ENCODE peak calls at places on chromosome 4, in four cellular contexts. One of them, this sample, is unnamed.

GRCh38 chr4:79757580-79757979 is 315.4 kb downstream of the ANTXR2 start:
- DNase-seq in CD8-positive, alpha-beta memory T cell: no peak
- DNase-seq in osteoblast: no peak
- DNase-seq in CD8-positive, alpha-beta T cell: no peak
- DNase-seq in this sample: no peak

GRCh38 chr4:127778102-127778501 is 4.0 kb upstream of the HSPA4L start:
- DNase-seq in CD8-positive, alpha-beta memory T cell: no peak
- DNase-seq in osteoblast: no peak
- DNase-seq in CD8-positive, alpha-beta T cell: no peak
- DNase-seq in this sample: no peak

GRCh38 chr4:41148292-41148691 is 66.0 kb downstream of the APBB2 start:
- DNase-seq in CD8-positive, alpha-beta memory T cell: no peak
- DNase-seq in osteoblast: no peak
- DNase-seq in CD8-positive, alpha-beta T cell: no peak
- DNase-seq in this sample: no peak

GRCh38 chr4:8191136-8191747 is 7.8 kb upstream of the SH3TC1 start:
- DNase-seq in CD8-positive, alpha-beta memory T cell: no peak
- DNase-seq in osteoblast: peak; percentile 96
- DNase-seq in CD8-positive, alpha-beta T cell: no peak
- DNase-seq in this sample: peak; percentile 78

GRCh38 chr4:147480891-147481576 is at the start of gene EDNRA:
- DNase-seq in CD8-positive, alpha-beta memory T cell: no peak
- DNase-seq in osteoblast: peak; percentile 81
- DNase-seq in CD8-positive, alpha-beta T cell: no peak
- DNase-seq in this sample: no peak

GRCh38 chr4:159077702-159078495 is 25.0 kb upstream of the RAPGEF2 start:
- DNase-seq in CD8-positive, alpha-beta memory T cell: no peak
- DNase-seq in osteoblast: no peak
- DNase-seq in CD8-positive, alpha-beta T cell: no peak
- DNase-seq in this sample: no peak

GRCh38 chr4:28062562-28062961 is 1201.9 kb downstream of the STIM2 start:
- DNase-seq in CD8-positive, alpha-beta memory T cell: no peak
- DNase-seq in osteoblast: no peak
- DNase-seq in CD8-positive, alpha-beta T cell: no peak
- DNase-seq in this sample: no peak

GRCh38 chr4:101020956-101021355 is 326.4 kb downstream of the PPP3CA start:
- DNase-seq in CD8-positive, alpha-beta memory T cell: no peak
- DNase-seq in osteoblast: no peak
- DNase-seq in CD8-positive, alpha-beta T cell: no peak
- DNase-seq in this sample: no peak

GRCh38 chr4:125677665-125678307 is 363.0 kb downstream of the FAT4 start:
- DNase-seq in CD8-positive, alpha-beta memory T cell: no peak
- DNase-seq in osteoblast: peak; percentile 46
- DNase-seq in CD8-positive, alpha-beta T cell: no peak
- DNase-seq in this sample: no peak

GRCh38 chr4:24793219-24794005 is 2.0 kb upstream of the SOD3 start:
- DNase-seq in CD8-positive, alpha-beta memory T cell: no peak
- DNase-seq in osteoblast: no peak
- DNase-seq in CD8-positive, alpha-beta T cell: no peak
- DNase-seq in this sample: no peak

GRCh38 chr4:147924604-147925412 is 192.9 kb downstream of the ARHGAP10 start:
- DNase-seq in CD8-positive, alpha-beta memory T cell: no peak
- DNase-seq in osteoblast: no peak
- DNase-seq in CD8-positive, alpha-beta T cell: no peak
- DNase-seq in this sample: no peak

GRCh38 chr4:166493828-166494432 is 620.9 kb downstream of the TLL1 start:
- DNase-seq in CD8-positive, alpha-beta memory T cell: no peak
- DNase-seq in osteoblast: no peak
- DNase-seq in CD8-positive, alpha-beta T cell: no peak
- DNase-seq in this sample: no peak

GRCh38 chr4:11471613-11472012 is 42.9 kb upstream of the HS3ST1 start:
- DNase-seq in CD8-positive, alpha-beta memory T cell: peak; percentile 29
- DNase-seq in osteoblast: no peak
- DNase-seq in CD8-positive, alpha-beta T cell: peak; percentile 4
- DNase-seq in this sample: no peak

GRCh38 chr4:121675715-121676114 is 21.1 kb downstream of the ANXA5 start:
- DNase-seq in CD8-positive, alpha-beta memory T cell: no peak
- DNase-seq in osteoblast: no peak
- DNase-seq in CD8-positive, alpha-beta T cell: no peak
- DNase-seq in this sample: no peak

GRCh38 chr4:186326391-186326790 is 60.4 kb downstream of the F11 start:
- DNase-seq in CD8-positive, alpha-beta memory T cell: no peak
- DNase-seq in osteoblast: no peak
- DNase-seq in CD8-positive, alpha-beta T cell: no peak
- DNase-seq in this sample: no peak

GRCh38 chr4:129641179-129641578 is 545.2 kb downstream of the C4orf33 start:
- DNase-seq in CD8-positive, alpha-beta memory T cell: peak; percentile 1
- DNase-seq in osteoblast: no peak
- DNase-seq in CD8-positive, alpha-beta T cell: no peak
- DNase-seq in this sample: peak; percentile 11

GRCh38 chr4:9898596-9899345 is 117.3 kb downstream of the DRD5 start:
- DNase-seq in CD8-positive, alpha-beta memory T cell: no peak
- DNase-seq in osteoblast: no peak
- DNase-seq in CD8-positive, alpha-beta T cell: no peak
- DNase-seq in this sample: no peak

GRCh38 chr4:173194175-173194574 is 25.6 kb downstream of the GALNT7 start:
- DNase-seq in CD8-positive, alpha-beta memory T cell: no peak
- DNase-seq in osteoblast: no peak
- DNase-seq in CD8-positive, alpha-beta T cell: no peak
- DNase-seq in this sample: no peak

GRCh38 chr4:128951316-128951715 is 141.8 kb downstream of the JADE1 start:
- DNase-seq in CD8-positive, alpha-beta memory T cell: no peak
- DNase-seq in osteoblast: no peak
- DNase-seq in CD8-positive, alpha-beta T cell: no peak
- DNase-seq in this sample: no peak

GRCh38 chr4:140688711-140689598 is 67.2 kb downstream of the TBC1D9 start:
- DNase-seq in CD8-positive, alpha-beta memory T cell: no peak
- DNase-seq in osteoblast: peak; percentile 56
- DNase-seq in CD8-positive, alpha-beta T cell: no peak
- DNase-seq in this sample: no peak

GRCh38 chr4:81631958-81632439 is 160.3 kb upstream of the RASGEF1B start:
- DNase-seq in CD8-positive, alpha-beta memory T cell: no peak
- DNase-seq in osteoblast: no peak
- DNase-seq in CD8-positive, alpha-beta T cell: no peak
- DNase-seq in this sample: peak; percentile 7

GRCh38 chr4:109433281-109434006 is at the start of gene SEC24B:
- DNase-seq in CD8-positive, alpha-beta memory T cell: peak; percentile 87
- DNase-seq in osteoblast: peak; percentile 96
- DNase-seq in CD8-positive, alpha-beta T cell: peak; percentile 80
- DNase-seq in this sample: peak; percentile 86

GRCh38 chr4:78553526-78554060 is 2.0 kb downstream of the ANXA3 start:
- DNase-seq in CD8-positive, alpha-beta memory T cell: no peak
- DNase-seq in osteoblast: no peak
- DNase-seq in CD8-positive, alpha-beta T cell: no peak
- DNase-seq in this sample: no peak
- H3K27ac ChIP-seq in CD8-positive, alpha-beta memory T cell: no peak overlapping the region
- H3K27ac ChIP-seq in osteoblast: no peak overlapping the region
- H3K27ac ChIP-seq in CD8-positive, alpha-beta T cell: no peak overlapping the region
- H3K27ac ChIP-seq in this sample: no peak overlapping the region

GRCh38 chr4:108054025-108054424 is 64.3 kb downstream of the HADH start:
- DNase-seq in CD8-positive, alpha-beta memory T cell: no peak
- DNase-seq in osteoblast: no peak
- DNase-seq in CD8-positive, alpha-beta T cell: no peak
- DNase-seq in this sample: no peak
- H3K27ac ChIP-seq in CD8-positive, alpha-beta memory T cell: no peak overlapping the region
- H3K27ac ChIP-seq in osteoblast: no peak overlapping the region
- H3K27ac ChIP-seq in CD8-positive, alpha-beta T cell: peak overlapping the region; percentile 35
- H3K27ac ChIP-seq in this sample: no peak overlapping the region

DNA sequence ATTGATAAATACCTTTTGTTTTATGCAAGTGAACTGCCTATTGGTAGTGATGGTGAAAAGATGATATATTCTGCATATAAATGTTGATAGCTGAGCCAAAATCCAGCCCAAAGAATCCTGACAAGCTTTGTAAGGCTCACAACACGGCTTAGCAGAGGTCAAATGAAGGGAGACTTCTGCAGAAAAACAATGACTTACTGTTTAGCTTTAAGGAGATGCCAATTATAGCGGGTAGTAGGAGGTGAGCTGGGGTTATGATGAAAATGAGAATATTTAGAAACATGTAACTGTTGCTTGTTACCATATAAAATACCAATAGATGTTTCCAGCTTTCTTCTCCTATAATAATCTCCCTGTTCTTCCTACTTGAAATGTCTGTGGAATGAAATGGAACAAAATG is 97.1 kb downstream of the AFF1 start:
- DNase-seq in CD8-positive, alpha-beta memory T cell: no peak
- DNase-seq in osteoblast: no peak
- DNase-seq in CD8-positive, alpha-beta T cell: no peak
- DNase-seq in this sample: no peak
- H3K27ac ChIP-seq in CD8-positive, alpha-beta memory T cell: no peak overlapping the region
- H3K27ac ChIP-seq in osteoblast: peak overlapping the region; percentile 31
- H3K27ac ChIP-seq in CD8-positive, alpha-beta T cell: no peak overlapping the region
- H3K27ac ChIP-seq in this sample: no peak overlapping the region

GRCh38 chr4:25954293-25954904 is 40.4 kb downstream of the SMIM20 start:
- DNase-seq in CD8-positive, alpha-beta memory T cell: no peak
- DNase-seq in osteoblast: no peak
- DNase-seq in CD8-positive, alpha-beta T cell: no peak
- DNase-seq in this sample: peak; percentile 9
- H3K27ac ChIP-seq in CD8-positive, alpha-beta memory T cell: no peak overlapping the region
- H3K27ac ChIP-seq in osteoblast: no peak overlapping the region
- H3K27ac ChIP-seq in CD8-positive, alpha-beta T cell: no peak overlapping the region
- H3K27ac ChIP-seq in this sample: no peak overlapping the region

DNA sequence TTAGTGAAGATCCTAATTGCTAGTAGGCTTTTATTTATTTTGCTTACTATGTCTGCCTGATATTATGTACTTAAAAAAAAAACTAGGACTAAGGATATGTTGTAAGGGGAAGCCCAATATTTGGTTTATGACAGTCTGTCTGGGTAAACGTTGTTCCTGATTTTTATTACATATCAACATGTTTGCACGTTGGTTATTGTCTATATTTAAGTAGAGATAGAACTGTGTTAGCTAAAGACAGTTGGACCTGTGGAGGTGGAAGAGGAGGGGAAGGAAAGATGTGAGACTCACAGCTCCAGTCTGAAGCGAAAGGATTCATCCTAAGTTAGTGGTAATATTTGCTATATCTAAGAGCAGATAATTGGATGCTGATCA is 90.3 kb downstream of the TMEM131L start:
- DNase-seq in CD8-positive, alpha-beta memory T cell: no peak
- DNase-seq in osteoblast: no peak
- DNase-seq in CD8-positive, alpha-beta T cell: no peak
- DNase-seq in this sample: no peak
- H3K27ac ChIP-seq in CD8-positive, alpha-beta memory T cell: no peak overlapping the region
- H3K27ac ChIP-seq in osteoblast: no peak overlapping the region
- H3K27ac ChIP-seq in CD8-positive, alpha-beta T cell: no peak overlapping the region
- H3K27ac ChIP-seq in this sample: no peak overlapping the region

DNA sequence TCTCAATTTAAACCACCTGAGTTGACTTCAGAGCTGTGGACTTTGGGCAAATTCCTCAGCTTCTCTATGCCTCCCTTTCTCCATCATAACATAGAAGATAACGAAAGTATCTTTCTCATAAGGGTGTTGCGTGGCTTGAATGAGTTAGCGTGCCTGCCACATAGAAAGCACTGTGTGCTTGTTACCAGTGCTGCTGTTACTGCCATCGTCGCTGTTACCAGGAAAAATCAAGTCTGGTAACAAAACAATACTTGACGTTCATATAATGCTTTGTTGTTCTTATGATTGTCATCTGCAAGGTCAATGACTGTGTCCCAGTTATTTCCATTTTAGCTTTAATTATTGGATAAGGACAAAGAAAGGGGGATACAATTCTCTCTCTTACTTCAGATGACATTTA is 64.4 kb downstream of the DDX60L start:
- DNase-seq in CD8-positive, alpha-beta memory T cell: no peak
- DNase-seq in osteoblast: no peak
- DNase-seq in CD8-positive, alpha-beta T cell: no peak
- DNase-seq in this sample: no peak
- H3K27ac ChIP-seq in CD8-positive, alpha-beta memory T cell: no peak overlapping the region
- H3K27ac ChIP-seq in osteoblast: no peak overlapping the region
- H3K27ac ChIP-seq in CD8-positive, alpha-beta T cell: no peak overlapping the region
- H3K27ac ChIP-seq in this sample: no peak overlapping the region

DNA sequence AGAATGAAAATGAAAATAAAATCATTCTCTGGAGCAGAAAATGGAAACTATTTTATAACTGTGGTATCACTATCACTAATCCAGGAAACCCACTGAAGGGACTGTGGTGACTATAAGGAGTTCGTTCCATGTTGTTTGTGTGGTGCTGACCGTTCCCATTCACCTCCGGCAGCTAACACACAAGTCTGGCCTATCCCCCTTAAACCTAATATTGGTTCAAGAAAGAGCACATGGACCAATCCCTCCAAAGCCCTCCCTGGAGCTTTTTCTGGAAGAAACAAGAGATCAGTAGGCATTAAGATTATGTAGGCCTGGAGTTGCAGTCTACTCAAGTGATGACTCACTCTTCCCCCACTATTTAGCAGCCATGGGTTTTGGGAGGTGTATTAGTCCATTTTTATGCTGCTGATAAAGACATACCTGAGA is 25.9 kb upstream of the FAM241A start:
- DNase-seq in CD8-positive, alpha-beta memory T cell: no peak
- DNase-seq in osteoblast: no peak
- DNase-seq in CD8-positive, alpha-beta T cell: no peak
- DNase-seq in this sample: no peak
- H3K27ac ChIP-seq in CD8-positive, alpha-beta memory T cell: no peak overlapping the region
- H3K27ac ChIP-seq in osteoblast: no peak overlapping the region
- H3K27ac ChIP-seq in CD8-positive, alpha-beta T cell: no peak overlapping the region
- H3K27ac ChIP-seq in this sample: no peak overlapping the region

DNA sequence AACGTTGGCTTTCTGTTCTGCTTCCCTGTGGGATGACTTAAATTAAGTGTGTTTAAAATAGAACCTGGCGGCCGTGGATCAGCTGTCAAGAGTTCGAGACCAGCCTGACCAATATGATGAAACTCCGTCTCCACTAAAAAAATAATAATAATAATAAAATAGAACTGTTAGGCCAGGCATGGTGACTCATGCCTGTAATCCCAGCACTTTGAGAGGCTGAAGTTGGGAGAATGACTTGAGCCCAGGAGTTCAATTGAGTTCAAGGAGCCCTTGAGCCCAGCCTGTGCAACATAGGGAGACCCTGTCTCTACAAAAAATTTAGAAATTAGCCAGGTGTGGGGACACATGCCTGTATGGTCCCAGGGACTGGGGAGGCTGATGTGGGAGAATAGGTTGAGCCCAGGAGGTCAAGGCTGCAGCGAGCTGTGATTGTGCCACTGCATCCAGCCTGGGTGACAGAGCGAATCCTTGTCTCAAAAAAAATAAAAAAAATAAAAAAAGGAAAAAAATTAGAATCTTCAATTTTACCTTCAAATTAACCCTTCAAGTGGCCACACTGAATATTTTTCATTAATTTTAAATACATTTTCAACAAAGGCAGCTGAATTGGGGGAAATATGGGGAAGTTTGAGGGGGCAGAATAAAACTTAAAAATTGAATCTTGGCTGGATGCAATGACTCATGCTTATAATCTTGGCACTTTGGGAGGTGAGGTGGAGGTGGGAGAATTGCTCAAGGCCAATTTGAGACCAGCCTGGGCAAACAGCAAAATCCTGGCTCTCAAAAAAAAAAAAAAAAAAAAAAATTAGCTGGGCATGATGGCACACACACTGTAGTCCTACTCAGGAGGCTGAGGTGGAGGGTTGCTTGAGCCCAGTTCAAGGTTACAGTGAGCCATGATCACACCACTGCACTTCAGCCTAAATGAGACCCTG is 31.8 kb upstream of the HSD17B13 start:
- DNase-seq in CD8-positive, alpha-beta memory T cell: no peak
- DNase-seq in osteoblast: no peak
- DNase-seq in CD8-positive, alpha-beta T cell: no peak
- DNase-seq in this sample: no peak
- H3K27ac ChIP-seq in CD8-positive, alpha-beta memory T cell: no peak overlapping the region
- H3K27ac ChIP-seq in osteoblast: peak overlapping the region; percentile 32
- H3K27ac ChIP-seq in CD8-positive, alpha-beta T cell: no peak overlapping the region
- H3K27ac ChIP-seq in this sample: no peak overlapping the region

This sample was measured in K562.